ENCODE peak calls at places on chromosome 5, in nine cellular contexts. V, K, D, C, I, Y, A, X and E are unnamed samples.

GRCh38 chr5:7762267-7762666 is 88.7 kb downstream of the CFAP90 start:
- DNase-seq in V (no peak), K (no peak), D (no peak), C (no peak), I (no peak), Y (no peak), A (no peak), X (peak; percentile 70), E (no peak)

GRCh38 chr5:44536650-44537260 is 147.5 kb upstream of the FGF10 start:
- DNase-seq in V (no peak), K (no peak), D (peak; percentile 6), C (no peak), I (peak; percentile 60), Y (no peak), A (no peak), X (no peak), E (no peak)

GRCh38 chr5:139764250-139764791 is 31.3 kb upstream of the PSD2 start:
- DNase-seq in V (no peak), K (no peak), D (no peak), C (no peak), I (no peak), Y (peak; percentile 26), A (no peak), X (no peak), E (no peak)

GRCh38 chr5:109256486-109256885 is 153.3 kb downstream of the PJA2 start:
- DNase-seq in V (no peak), K (no peak), D (no peak), C (no peak), I (no peak), Y (no peak), A (no peak), X (no peak), E (no peak)

GRCh38 chr5:14419686-14420085 is 161.9 kb upstream of the OTULINL start:
- DNase-seq in V (no peak), K (no peak), D (no peak), C (no peak), I (no peak), Y (no peak), A (no peak), X (no peak), E (no peak)

GRCh38 chr5:149313151-149313841 is 32.0 kb upstream of the GRPEL2 start:
- DNase-seq in V (no peak), K (no peak), D (no peak), C (no peak), I (no peak), Y (no peak), A (no peak), X (no peak), E (no peak)

GRCh38 chr5:82159014-82159413 is 119.1 kb downstream of the RPS23 start:
- DNase-seq in V (no peak), K (no peak), D (no peak), C (no peak), I (no peak), Y (no peak), A (no peak), X (no peak), E (no peak)

GRCh38 chr5:74384851-74385250 is 255.7 kb downstream of the ENC1 start:
- DNase-seq in V (no peak), K (no peak), D (no peak), C (no peak), I (no peak), Y (no peak), A (no peak), X (no peak), E (no peak)

GRCh38 chr5:17081142-17081541 is 136.3 kb upstream of the BASP1 start:
- DNase-seq in V (no peak), K (no peak), D (no peak), C (no peak), I (no peak), Y (no peak), A (no peak), X (no peak), E (no peak)

GRCh38 chr5:96880402-96881164 is 4.3 kb downstream of the ERAP2 start:
- DNase-seq in V (no peak), K (no peak), D (no peak), C (no peak), I (no peak), Y (no peak), A (no peak), X (no peak), E (no peak)

GRCh38 chr5:111774525-111774924 is 17.5 kb upstream of the NREP start:
- DNase-seq in V (peak; percentile 69), K (no peak), D (peak; percentile 92), C (peak; percentile 68), I (no peak), Y (no peak), A (no peak), X (no peak), E (peak; percentile 64)

GRCh38 chr5:76367623-76368366 is 35.3 kb upstream of the IQGAP2 start:
- DNase-seq in V (no peak), K (no peak), D (no peak), C (no peak), I (no peak), Y (no peak), A (no peak), X (no peak), E (no peak)

GRCh38 chr5:148810821-148811220 is 15.6 kb upstream of the ADRB2 start:
- DNase-seq in V (no peak), K (no peak), D (no peak), C (no peak), I (no peak), Y (no peak), A (no peak), X (no peak), E (no peak)

GRCh38 chr5:76709762-76710161 is 6.2 kb upstream of the F2R start:
- DNase-seq in V (no peak), K (no peak), D (no peak), C (no peak), I (no peak), Y (no peak), A (no peak), X (no peak), E (no peak)

GRCh38 chr5:139100825-139101224 is 97.3 kb downstream of the SIL1 start:
- DNase-seq in V (no peak), K (no peak), D (no peak), C (no peak), I (no peak), Y (no peak), A (no peak), X (no peak), E (no peak)

GRCh38 chr5:123700624-123701023 is 188.6 kb downstream of the CSNK1G3 start:
- DNase-seq in V (no peak), K (no peak), D (no peak), C (no peak), I (no peak), Y (no peak), A (peak; percentile 15), X (no peak), E (no peak)
- H3K27ac ChIP-seq in V (peak overlapping the region; percentile 63), K (no peak overlapping the region), D (no peak overlapping the region), C (no peak overlapping the region), I (peak overlapping the region; percentile 57), Y (no peak overlapping the region), A (peak overlapping the region; percentile 52), X (peak overlapping the region; percentile 77), E (peak overlapping the region; percentile 68)

DNA sequence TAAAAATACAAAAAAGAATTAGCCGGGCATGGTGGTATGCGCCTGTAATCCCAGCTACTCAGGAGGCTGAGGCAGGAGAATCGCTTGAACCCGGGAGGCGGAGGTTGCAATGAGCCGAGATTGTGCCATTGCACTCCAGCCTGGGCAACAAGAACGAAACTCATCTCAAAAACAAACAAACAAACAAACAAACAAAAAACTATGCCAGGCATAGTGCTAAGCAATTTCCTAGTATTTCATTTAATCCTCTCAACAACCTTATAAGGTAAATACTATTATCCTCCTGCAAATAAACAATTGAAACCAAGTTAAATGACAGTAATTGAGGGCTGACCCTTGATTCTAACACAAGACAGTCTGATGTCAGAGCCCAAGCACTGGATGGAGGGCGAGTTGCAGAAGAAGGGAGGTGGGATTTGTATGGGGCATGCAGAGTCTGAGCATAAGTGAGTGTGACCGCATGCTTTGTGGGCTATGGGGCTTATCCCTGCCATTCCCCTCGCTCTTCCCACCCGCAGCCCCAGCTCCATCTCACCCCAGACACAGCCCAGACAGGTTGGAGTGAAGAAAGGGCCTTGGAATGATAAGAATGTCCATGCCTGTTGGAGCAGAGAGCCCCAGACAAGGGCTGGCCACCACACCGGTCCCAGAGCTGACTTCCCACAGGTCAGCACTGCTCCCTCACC is 24.3 kb upstream of the RPS14 start:
- DNase-seq in V (peak; percentile 75), K (no peak), D (no peak), C (no peak), I (no peak), Y (no peak), A (no peak), X (no peak), E (no peak)
- H3K27ac ChIP-seq in V (no peak overlapping the region), K (no peak overlapping the region), D (no peak overlapping the region), C (no peak overlapping the region), I (no peak overlapping the region), Y (no peak overlapping the region), A (no peak overlapping the region), X (no peak overlapping the region), E (no peak overlapping the region)

DNA sequence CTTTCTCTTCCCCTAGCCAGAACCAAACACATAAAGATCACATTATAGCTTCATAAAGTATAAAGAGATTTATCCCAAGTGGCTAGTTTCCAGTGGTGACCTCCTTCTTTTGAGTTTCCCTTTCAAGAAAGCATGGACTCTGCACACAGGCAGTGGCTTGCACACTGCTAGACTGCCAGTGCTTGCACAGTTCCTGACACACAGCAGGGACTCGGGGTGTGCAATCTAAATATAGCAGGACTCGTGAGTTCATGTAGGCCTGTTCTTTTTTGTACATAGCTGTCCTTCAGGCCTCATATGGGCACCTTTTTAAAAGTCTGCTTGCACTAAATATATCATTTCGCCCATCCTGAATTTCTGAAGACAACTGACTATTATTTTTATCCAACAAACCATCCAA is 308.6 kb downstream of the FBXL7 start:
- DNase-seq in V (no peak), K (no peak), D (no peak), C (no peak), I (no peak), Y (no peak), A (no peak), X (no peak), E (no peak)
- H3K27ac ChIP-seq in V (no peak overlapping the region), K (no peak overlapping the region), D (no peak overlapping the region), C (no peak overlapping the region), I (peak overlapping the region; percentile 48), Y (no peak overlapping the region), A (no peak overlapping the region), X (peak overlapping the region; percentile 0), E (no peak overlapping the region)

DNA sequence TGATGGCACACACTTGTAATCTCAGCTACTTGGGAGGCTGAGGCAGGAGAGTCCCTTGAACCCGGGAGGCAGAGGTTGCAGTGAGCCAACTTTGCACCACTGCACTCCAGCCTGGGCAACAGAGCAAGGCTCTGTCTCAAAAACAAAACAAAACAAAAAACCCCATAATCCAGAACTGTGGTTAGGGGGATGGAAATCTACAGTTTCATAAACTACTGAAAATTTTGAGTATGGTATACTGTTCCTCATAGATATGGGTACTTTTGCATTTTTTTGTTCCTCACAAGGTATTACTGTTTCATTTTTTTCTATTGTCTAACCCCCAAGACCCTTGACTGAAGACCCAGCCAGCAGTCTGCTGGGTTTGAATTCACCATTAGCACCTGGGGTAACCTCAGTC is 52.2 kb upstream of the MAP3K1 start:
- DNase-seq in V (no peak), K (no peak), D (no peak), C (no peak), I (no peak), Y (no peak), A (no peak), X (no peak), E (no peak)
- H3K27ac ChIP-seq in V (no peak overlapping the region), K (peak overlapping the region; percentile 62), D (no peak overlapping the region), C (no peak overlapping the region), I (no peak overlapping the region), Y (no peak overlapping the region), A (no peak overlapping the region), X (no peak overlapping the region), E (no peak overlapping the region)